ENCODE peak calls at places on chromosome 10, in eight cellular contexts. A is T-helper 2 cell; M is posterior vena cava; S is GM06990; U is pancreas; F is NCI-H748 treated with DMSO at 0.1 percent for 48 hours; Y is colonic mucosa; X is naive thymus-derived CD4-positive, alpha-beta T cell. W is an unnamed sample.

GRCh38 chr10:58892039-58892665 is 284.3 kb upstream of the PHYHIPL start:
- DNase-seq in S (no peak), M (no peak), F (peak; percentile 28), U (no peak), Y (no peak), X (no peak), A (no peak), W (peak; percentile 10)

GRCh38 chr10:35600193-35600592 is 4.9 kb upstream of the GJD4 start:
- DNase-seq in S (no peak), A (no peak), F (no peak), M (no peak), U (no peak), Y (no peak), X (no peak), W (no peak)

GRCh38 chr10:4981722-4982471 is 18.7 kb downstream of the AKR1C1 start:
- DNase-seq in S (no peak), X (peak; percentile 3), M (no peak), F (no peak), U (no peak), A (no peak), Y (peak; percentile 66), W (peak; percentile 16)

GRCh38 chr10:124600051-124600880 is 138.6 kb downstream of the LHPP start:
- DNase-seq in Y (no peak), F (no peak), S (no peak), X (no peak), M (no peak), A (no peak), U (no peak), W (no peak)

GRCh38 chr10:119203006-119203405 is 4.4 kb upstream of the GRK5 start:
- DNase-seq in X (no peak), Y (no peak), S (no peak), F (no peak), A (no peak), U (no peak), M (peak; percentile 16), W (no peak)

GRCh38 chr10:46524471-46525176 is 31.8 kb downstream of the GPRIN2 start:
- DNase-seq in A (no peak), Y (no peak), M (peak; percentile 83), S (no peak), X (no peak), U (peak; percentile 60), F (no peak), W (no peak)

GRCh38 chr10:110792476-110792875 is 79.3 kb upstream of the PDCD4 start:
- DNase-seq in S (no peak), A (no peak), U (no peak), M (no peak), Y (no peak), F (no peak), X (no peak), W (no peak)

GRCh38 chr10:21503580-21503979 is 21.9 kb downstream of the SKIDA1 start:
- DNase-seq in M (no peak), U (no peak), X (no peak), S (no peak), A (no peak), F (no peak), Y (no peak), W (no peak)

GRCh38 chr10:118977864-118978263 is 51.6 kb upstream of the NANOS1 start:
- DNase-seq in Y (no peak), A (no peak), F (no peak), U (no peak), S (no peak), X (no peak), M (no peak), W (no peak)

GRCh38 chr10:97876387-97876786 is 26.7 kb downstream of the GOLGA7B start:
- DNase-seq in A (no peak), X (no peak), F (no peak), M (no peak), S (no peak), Y (no peak), U (peak; percentile 9), W (no peak)

GRCh38 chr10:19041176-19041575 is 7.4 kb upstream of the MALRD1 start:
- DNase-seq in F (no peak), A (no peak), X (no peak), Y (no peak), U (no peak), S (no peak), M (no peak), W (no peak)

GRCh38 chr10:37707829-37708578 is 149.4 kb downstream of the ZNF248 start:
- DNase-seq in F (no peak), Y (no peak), S (no peak), X (no peak), M (no peak), A (no peak), U (no peak), W (no peak)

GRCh38 chr10:110208614-110209398 is 1.4 kb downstream of the MXI1 start:
- DNase-seq in M (peak; percentile 81), U (peak; percentile 73), Y (peak; percentile 57), A (no peak), F (no peak), S (peak; percentile 29), X (no peak), W (peak; percentile 41)

GRCh38 chr10:16497911-16498310 is 23.8 kb downstream of the C1QL3 start:
- DNase-seq in F (no peak), M (no peak), U (no peak), S (no peak), X (no peak), A (no peak), Y (no peak), W (no peak)

GRCh38 chr10:30979956-30980355 is 51.7 kb downstream of the ZNF438 start:
- DNase-seq in U (no peak), Y (no peak), A (no peak), X (no peak), S (no peak), M (no peak), F (no peak), W (no peak)

GRCh38 chr10:57014758-57015157 is 653.7 kb upstream of the ZWINT start:
- DNase-seq in X (no peak), M (no peak), F (no peak), U (no peak), A (no peak), S (no peak), Y (no peak), W (no peak)